ENCODE peak calls at places on chromosomes 13 and 19, in ten cellular contexts. N is tibial artery, U is keratinocyte, C is HCT116, S is body of pancreas, Q is cardiac muscle cell, Y is mammary epithelial cell, E is fibroblast of lung, F is IMR-90, D is suprapubic skin. I is an unnamed sample.

GRCh38 chr13:25687622-25688225 is 315.9 kb downstream of the ATP8A2 start:
- DNase-seq in N (no peak), U (no peak), C (no peak), S (no peak), Q (no peak), Y (no peak), E (peak; percentile 2), F (no peak), D (no peak), I (no peak)

GRCh38 chr19:13764821-13765394 is 586 bp downstream of the MRI1 start:
- DNase-seq in N (no peak), U (no peak), C (no peak), S (peak; percentile 35), Q (peak; percentile 50), Y (no peak), E (no peak), F (no peak), D (no peak), I (no peak)

GRCh38 chr13:62747152-62747551 is 1331.5 kb upstream of the PCDH20 start:
- DNase-seq in N (no peak), U (no peak), C (no peak), S (no peak), Q (no peak), Y (no peak), E (no peak), F (peak; percentile 13), D (no peak), I (no peak)

GRCh38 chr13:22800726-22801401 is 379.9 kb upstream of the SGCG start:
- DNase-seq in N (peak; percentile 75), U (no peak), C (no peak), S (peak; percentile 49), Q (no peak), Y (no peak), E (peak; percentile 13), F (peak; percentile 0), D (no peak), I (no peak)

GRCh38 chr13:113838711-113839201 is 25.1 kb downstream of the GAS6 start:
- DNase-seq in N (no peak), U (no peak), C (no peak), S (no peak), Q (no peak), Y (no peak), E (no peak), F (no peak), D (no peak), I (no peak)

GRCh38 chr19:49141352-49141751 is 13.8 kb downstream of the HRC start:
- DNase-seq in N (no peak), U (no peak), C (no peak), S (no peak), Q (no peak), Y (no peak), E (no peak), F (no peak), D (no peak), I (no peak)

GRCh38 chr19:49442354-49442753 is 1.0 kb upstream of the SLC17A7 start:
- DNase-seq in N (peak; percentile 79), U (no peak), C (no peak), S (peak; percentile 29), Q (no peak), Y (no peak), E (no peak), F (no peak), D (peak; percentile 86), I (no peak)

GRCh38 chr19:41871573-41872383 is 5.3 kb upstream of the CD79A start:
- DNase-seq in N (no peak), U (no peak), C (no peak), S (peak; percentile 43), Q (no peak), Y (no peak), E (no peak), F (no peak), D (no peak), I (no peak)

GRCh38 chr13:25729201-25729600 is 322.6 kb downstream of the SHISA2 start:
- DNase-seq in N (no peak), U (no peak), C (no peak), S (no peak), Q (no peak), Y (no peak), E (no peak), F (no peak), D (no peak), I (no peak)

GRCh38 chr13:39107484-39108040 is 69.3 kb downstream of the NHLRC3 start:
- DNase-seq in N (no peak), U (no peak), C (no peak), S (no peak), Q (no peak), Y (no peak), E (no peak), F (no peak), D (no peak), I (no peak)

GRCh38 chr13:51803018-51803417 is 945 bp downstream of the DHRS12 start:
- DNase-seq in N (no peak), U (no peak), C (no peak), S (no peak), Q (no peak), Y (no peak), E (no peak), F (no peak), D (no peak), I (no peak)

GRCh38 chr13:46380242-46380641 is 6.8 kb downstream of the RUBCNL start:
- DNase-seq in N (no peak), U (no peak), C (no peak), S (no peak), Q (no peak), Y (no peak), E (no peak), F (no peak), D (no peak), I (no peak)

GRCh38 chr19:11982526-11982925 is 17.7 kb downstream of the ZNF763 start:
- DNase-seq in N (no peak), U (no peak), C (no peak), S (no peak), Q (no peak), Y (peak; percentile 62), E (no peak), F (no peak), D (no peak), I (no peak)

GRCh38 chr19:33569822-33570221 is 48.2 kb upstream of the PEPD start:
- DNase-seq in N (no peak), U (no peak), C (no peak), S (no peak), Q (no peak), Y (no peak), E (no peak), F (no peak), D (no peak), I (no peak)
- H3K4me3 ChIP-seq in N (no peak overlapping the region), U (no peak overlapping the region), C (no peak overlapping the region), S (no peak overlapping the region), Q (no peak overlapping the region), Y (no peak overlapping the region), E (no peak overlapping the region), F (no peak overlapping the region), D (no peak overlapping the region), I (no peak overlapping the region)

DNA sequence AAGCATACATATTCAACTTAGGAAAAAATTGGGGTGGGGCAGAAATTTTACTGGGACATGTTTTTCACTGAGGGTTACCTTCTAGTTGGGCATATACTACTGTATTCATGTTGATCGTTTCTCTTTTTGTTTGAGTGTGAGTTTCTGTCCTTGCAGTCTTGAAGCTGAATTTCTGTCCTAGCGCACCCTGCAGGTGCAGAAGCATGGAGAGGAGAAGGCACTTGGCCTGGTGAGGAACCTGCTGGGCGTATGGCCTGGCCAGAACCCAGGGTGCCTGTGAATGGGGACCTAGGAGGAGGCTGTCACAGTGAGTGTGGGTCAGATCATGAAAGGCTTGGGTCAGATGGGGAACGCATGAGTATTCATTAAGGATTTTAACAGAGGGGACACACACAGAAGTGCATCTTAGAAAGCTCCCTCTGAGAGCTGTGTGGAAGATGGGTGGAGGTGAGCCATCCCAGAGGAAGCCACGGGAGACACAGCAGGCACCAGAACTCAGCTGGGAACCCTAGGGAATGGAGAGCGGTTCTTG is 36.8 kb downstream of the SERP2 start:
- DNase-seq in N (no peak), U (no peak), C (no peak), S (no peak), Q (no peak), Y (no peak), E (no peak), F (no peak), D (no peak), I (no peak)
- TF ChIP-seq CTCF in N (no peak), U (peak; percentile 6), C (peak; percentile 15), S (no peak), Q (no peak), Y (no peak), E (no peak), F (no peak), D (no peak), I (no peak)

GRCh38 chr13:20124303-20124702 is 36.5 kb downstream of the GJA3 start:
- DNase-seq in N (no peak), U (no peak), C (no peak), S (no peak), Q (no peak), Y (no peak), E (no peak), F (peak; percentile 45), D (no peak), I (no peak)

GRCh38 chr13:20125129-20125782 is 35.6 kb downstream of the GJA3 start:
- DNase-seq in N (no peak), U (no peak), C (no peak), S (no peak), Q (no peak), Y (peak; percentile 62), E (peak; percentile 76), F (peak; percentile 69), D (peak; percentile 8), I (no peak)

GRCh38 chr13:20126460-20127262 is 34.2 kb downstream of the GJA3 start:
- DNase-seq in N (no peak), U (no peak), C (no peak), S (no peak), Q (peak; percentile 78), Y (no peak), E (no peak), F (no peak), D (peak; percentile 58), I (no peak)

GRCh38 chr13:20127263-20127562 is 33.6 kb downstream of the GJA3 start:
- DNase-seq in N (no peak), U (no peak), C (no peak), S (no peak), Q (no peak), Y (no peak), E (no peak), F (no peak), D (no peak), I (no peak)

DNA sequence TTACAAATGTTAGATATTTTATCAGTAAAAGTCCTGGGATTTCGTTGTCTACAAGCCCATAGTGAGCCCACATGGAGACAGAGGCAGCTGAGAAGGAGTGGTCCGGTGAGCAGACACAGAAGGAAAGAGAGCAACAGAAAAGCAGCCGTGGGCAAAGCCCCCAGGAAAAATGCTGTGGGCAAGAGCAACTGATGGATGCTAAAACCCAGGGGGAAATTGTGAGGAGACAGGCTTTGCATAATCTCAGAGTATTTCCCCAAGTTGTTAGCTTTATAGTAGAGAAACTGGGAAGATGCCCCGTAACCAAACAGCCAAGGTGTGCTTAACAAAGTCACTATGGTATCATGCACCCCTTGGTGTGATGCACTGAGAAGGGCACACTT is 35.1 kb downstream of the GJA3 start:
- DNase-seq in N (no peak), U (no peak), C (no peak), S (no peak), Q (no peak), Y (no peak), E (no peak), F (no peak), D (peak; percentile 20), I (no peak)
- H3K9me3 ChIP-seq in N (no peaks in the 10 kb centered on the region), U (no peaks in the 10 kb centered on the region), C (no peaks in the 10 kb centered on the region), S (no peaks in the 10 kb centered on the region), Q (no peaks in the 10 kb centered on the region), Y (no peaks in the 10 kb centered on the region), E (no peaks in the 10 kb centered on the region), F (no peaks in the 10 kb centered on the region), D (no peaks in the 10 kb centered on the region), I (no peaks in the 10 kb centered on the region)

GRCh38 chr19:3433805-3434540 is 46.4 kb downstream of the SMIM24 start:
- DNase-seq in N (no peak), U (no peak), C (no peak), S (no peak), Q (no peak), Y (no peak), E (no peak), F (no peak), D (no peak), I (no peak)
- H3K4me3 ChIP-seq in N (peak overlapping the region; percentile 48), U (no peak overlapping the region), C (peak overlapping the region; percentile 57), S (no peak overlapping the region), Q (no peak overlapping the region), Y (no peak overlapping the region), E (no peak overlapping the region), F (no peak overlapping the region), D (peak overlapping the region; percentile 54), I (no peak overlapping the region)

I was measured in AG04450.